ENCODE peak calls at places on chromosomes 12 and 14, in ten cellular contexts. H is HCT116, E is RWPE2, R is GM12865, K is esophagus muscularis mucosa, B is brain microvascular endothelial cell, S is lung, P is choroid plexus epithelial cell, W is lower leg skin, G is HFF-Myc. Q is an unnamed sample.
A peak's percentile ranks its signal among the peaks of the same experiment; 100 is the strongest.

GRCh38 chr12:69821441-69822204 is 3.4 kb upstream of the MYRFL start:
- DNase-seq in H (peak; percentile 42), E (no peak), R (no peak), K (no peak), B (peak; percentile 91), S (no peak), P (peak; percentile 93), W (no peak), G (peak; percentile 75), Q (no peak)

GRCh38 chr14:87152701-87153100 is 840.3 kb downstream of the GALC start:
- DNase-seq in H (no peak), E (no peak), R (no peak), K (no peak), B (no peak), S (no peak), P (no peak), W (no peak), G (no peak), Q (no peak)

GRCh38 chr14:58239259-58240210 is 5.1 kb upstream of the PSMA3 start:
- DNase-seq in H (peak; percentile 26), E (no peak), R (peak; percentile 78), K (peak; percentile 96), B (peak; percentile 63), S (peak; percentile 75), P (peak; percentile 74), W (peak; percentile 80), G (no peak), Q (no peak)

GRCh38 chr12:111405856-111406473 is at the start of gene SH2B3:
- DNase-seq in H (no peak), E (no peak), R (no peak), K (no peak), B (no peak), S (no peak), P (no peak), W (no peak), G (no peak), Q (no peak)

GRCh38 chr12:22529281-22530060 is 14.9 kb downstream of the C2CD5 start:
- DNase-seq in H (no peak), E (no peak), R (peak; percentile 29), K (no peak), B (no peak), S (no peak), P (peak; percentile 58), W (no peak), G (peak; percentile 26), Q (no peak)

GRCh38 chr12:82242729-82243128 is 115.5 kb downstream of the CCDC59 start:
- DNase-seq in H (no peak), E (no peak), R (peak; percentile 5), K (no peak), B (no peak), S (no peak), P (no peak), W (no peak), G (no peak), Q (no peak)

GRCh38 chr12:105855691-105856405 is 282.9 kb downstream of the NUAK1 start:
- DNase-seq in H (no peak), E (no peak), R (no peak), K (no peak), B (no peak), S (no peak), P (no peak), W (no peak), G (no peak), Q (no peak)

GRCh38 chr14:105324080-105324778 is 9.7 kb downstream of the PACS2 start:
- DNase-seq in H (no peak), E (peak; percentile 72), R (no peak), K (no peak), B (peak; percentile 29), S (no peak), P (peak; percentile 65), W (no peak), G (no peak), Q (no peak)

GRCh38 chr14:76781648-76782051 is 20.4 kb downstream of the VASH1 start:
- DNase-seq in H (no peak), E (no peak), R (peak; percentile 29), K (peak; percentile 90), B (no peak), S (no peak), P (no peak), W (no peak), G (no peak), Q (no peak)

GRCh38 chr12:118304093-118304492 is 68.6 kb downstream of the TAOK3 start:
- DNase-seq in H (no peak), E (no peak), R (no peak), K (no peak), B (no peak), S (no peak), P (no peak), W (no peak), G (no peak), Q (no peak)

GRCh38 chr14:63777024-63777423 is 49.2 kb upstream of the SGPP1 start:
- DNase-seq in H (peak; percentile 13), E (no peak), R (no peak), K (no peak), B (peak; percentile 22), S (no peak), P (peak; percentile 79), W (no peak), G (no peak), Q (no peak)

GRCh38 chr12:93376436-93377251 is 1.1 kb upstream of the NUDT4 start:
- DNase-seq in H (no peak), E (no peak), R (peak; percentile 26), K (no peak), B (no peak), S (peak; percentile 40), P (peak; percentile 68), W (peak; percentile 37), G (no peak), Q (no peak)

GRCh38 chr12:114876968-114877680 is 193.1 kb upstream of the TBX3 start:
- DNase-seq in H (no peak), E (no peak), R (no peak), K (no peak), B (no peak), S (no peak), P (no peak), W (no peak), G (no peak), Q (no peak)

GRCh38 chr14:91501951-91502930 is 7.9 kb downstream of the PPP4R3A start:
- DNase-seq in H (no peak), E (no peak), R (no peak), K (no peak), B (no peak), S (no peak), P (peak; percentile 26), W (no peak), G (no peak), Q (no peak)

GRCh38 chr12:70052931-70053497 is 190.2 kb upstream of the CNOT2 start:
- DNase-seq in H (peak; percentile 75), E (peak; percentile 52), R (no peak), K (peak; percentile 93), B (peak; percentile 74), S (peak; percentile 51), P (peak; percentile 87), W (peak; percentile 51), G (peak; percentile 55), Q (no peak)

GRCh38 chr12:132710062-132710421 is 600 bp upstream of the PGAM5 start:
- DNase-seq in H (no peak), E (no peak), R (peak; percentile 33), K (no peak), B (no peak), S (no peak), P (no peak), W (no peak), G (no peak), Q (no peak)
- TF ChIP-seq CTCF in H (no peak), E (no peak), R (no peak), K (no peak), B (no peak), S (no peak), P (no peak), W (no peak), G (no peak), Q (no peak)

GRCh38 chr14:22226381-22226780 is 362.6 kb downstream of the DAD1 start:
- DNase-seq in H (no peak), E (no peak), R (peak; percentile 29), K (no peak), B (peak; percentile 53), S (no peak), P (peak; percentile 67), W (no peak), G (no peak), Q (no peak)
- TF ChIP-seq CTCF in H (peak; percentile 10), E (peak; percentile 70), R (peak; percentile 21), K (no peak), B (peak; percentile 58), S (no peak), P (peak; percentile 47), W (no peak), G (no peak), Q (peak; percentile 79)

GRCh38 chr14:81771876-81772275 is 238.2 kb upstream of the SEL1L start:
- DNase-seq in H (no peak), E (no peak), R (no peak), K (no peak), B (no peak), S (no peak), P (no peak), W (no peak), G (no peak), Q (no peak)

GRCh38 chr14:81766597-81766996 is 232.9 kb upstream of the SEL1L start:
- DNase-seq in H (no peak), E (no peak), R (no peak), K (no peak), B (no peak), S (no peak), P (no peak), W (no peak), G (no peak), Q (no peak)

GRCh38 chr14:81765654-81766275 is 232.1 kb upstream of the SEL1L start:
- DNase-seq in H (no peak), E (no peak), R (peak; percentile 1), K (no peak), B (no peak), S (no peak), P (no peak), W (no peak), G (no peak), Q (no peak)

GRCh38 chr14:81772391-81772790 is 238.7 kb upstream of the SEL1L start:
- DNase-seq in H (no peak), E (no peak), R (no peak), K (no peak), B (no peak), S (no peak), P (no peak), W (no peak), G (no peak), Q (no peak)

GRCh38 chr14:81767266-81767987 is 233.8 kb upstream of the SEL1L start:
- DNase-seq in H (no peak), E (no peak), R (no peak), K (no peak), B (no peak), S (no peak), P (no peak), W (no peak), G (no peak), Q (no peak)
- TF ChIP-seq CTCF in H (no peak), E (no peak), R (no peak), K (no peak), B (no peak), S (no peak), P (no peak), W (no peak), G (no peak), Q (no peak)

DNA sequence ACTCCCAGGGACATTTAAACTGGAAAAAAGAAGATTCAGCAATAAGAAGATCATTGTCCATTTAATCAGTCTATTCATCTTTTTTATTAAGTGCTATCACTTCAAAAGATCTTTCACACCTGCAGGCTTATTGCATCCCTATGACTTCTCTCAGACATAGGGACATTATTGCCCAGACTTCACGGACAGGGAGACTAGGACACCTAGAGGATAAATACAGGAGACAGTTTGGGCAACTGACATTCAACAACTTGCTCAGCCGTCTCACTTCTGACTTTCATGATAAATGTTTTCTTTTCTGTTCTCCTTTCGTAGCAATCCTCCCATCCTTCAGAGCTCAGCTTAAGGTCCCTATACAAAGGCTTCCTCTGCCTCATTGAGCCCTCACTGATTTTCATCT is 84.3 kb downstream of the TMEM30B start:
- DNase-seq in H (no peak), E (no peak), R (no peak), K (no peak), B (no peak), S (no peak), P (peak; percentile 50), W (no peak), G (no peak), Q (no peak)
- TF ChIP-seq CTCF in H (peak; percentile 5), E (peak; percentile 64), R (no peak), K (no peak), B (peak; percentile 52), S (no peak), P (peak; percentile 41), W (no peak), G (no peak), Q (peak; percentile 59)

Q was measured in chondrocyte.